ENCODE peak calls at places on chromosomes 1 and 21, in seven cellular contexts. H is H54, J is AG08395, I is aorta, L is T-helper 9 cell, U is cardiac fibroblast, W is SW480. A is an unnamed sample.

GRCh38 chr1:184456189-184456588 is 69.4 kb downstream of the C1orf21 start:
- DNase-seq in L (no peak), J (no peak), U (no peak), H (no peak), I (no peak), W (no peak), A (no peak)

GRCh38 chr1:164659621-164660414 is 100.8 kb downstream of the PBX1 start:
- DNase-seq in W (no peak), J (no peak), H (no peak), L (no peak), I (no peak), U (no peak), A (no peak)

GRCh38 chr21:42061866-42062542 is 9.1 kb upstream of the UMODL1 start:
- DNase-seq in L (peak; percentile 65), I (no peak), J (no peak), W (peak; percentile 84), U (no peak), H (no peak), A (no peak)

GRCh38 chr1:118958140-118958539 is 30.0 kb downstream of the TBX15 start:
- DNase-seq in L (no peak), H (no peak), U (no peak), J (no peak), W (no peak), I (no peak), A (no peak)

GRCh38 chr1:197761654-197762053 is 13.6 kb downstream of the DENND1B start:
- DNase-seq in J (no peak), L (no peak), I (no peak), H (no peak), U (no peak), W (no peak), A (no peak)

GRCh38 chr1:94061513-94062443 is 59.2 kb downstream of the ABCA4 start:
- DNase-seq in L (no peak), H (peak; percentile 67), W (peak; percentile 69), U (peak; percentile 88), J (peak; percentile 87), I (peak; percentile 75), A (peak; percentile 83)

GRCh38 chr1:114779722-114780121 is 763 bp downstream of the SIKE1 start:
- DNase-seq in U (no peak), H (no peak), J (no peak), I (no peak), W (no peak), L (no peak), A (no peak)

GRCh38 chr21:41858466-41859296 is 20.5 kb downstream of the PRDM15 start:
- DNase-seq in H (no peak), J (no peak), W (no peak), L (no peak), I (no peak), U (no peak), A (peak; percentile 56)

GRCh38 chr1:22711071-22711470 is 432 bp downstream of the EPHB2 start:
- DNase-seq in J (peak; percentile 16), H (no peak), U (no peak), L (no peak), I (no peak), W (no peak), A (no peak)

GRCh38 chr1:49424782-49425181 is 599.0 kb downstream of the AGBL4 start:
- DNase-seq in W (no peak), L (no peak), U (no peak), I (no peak), J (no peak), H (no peak), A (no peak)

GRCh38 chr1:18556364-18556763 is 74.3 kb upstream of the PAX7 start:
- DNase-seq in H (no peak), W (peak; percentile 25), I (no peak), J (peak; percentile 21), L (no peak), U (peak; percentile 27), A (no peak)

GRCh38 chr1:79264975-79265818 is 258.7 kb upstream of the ADGRL4 start:
- DNase-seq in J (no peak), H (no peak), L (no peak), W (no peak), I (no peak), U (no peak), A (no peak)

GRCh38 chr1:234645964-234646363 is 36.0 kb upstream of the IRF2BP2 start:
- DNase-seq in J (no peak), W (no peak), U (peak; percentile 49), H (no peak), L (no peak), I (no peak), A (no peak)

GRCh38 chr1:208603721-208604120 is 359.5 kb upstream of the PLXNA2 start:
- DNase-seq in W (no peak), I (no peak), U (no peak), H (no peak), L (no peak), J (no peak), A (no peak)

GRCh38 chr21:16624468-16625102 is 888.3 kb upstream of the CXADR start:
- DNase-seq in H (no peak), J (no peak), U (no peak), W (no peak), I (no peak), L (no peak), A (no peak)

GRCh38 chr1:39196244-39197215 is 8.0 kb upstream of the MACF1 start:
- DNase-seq in U (peak; percentile 65), W (peak; percentile 91), I (no peak), J (peak; percentile 44), H (no peak), L (peak; percentile 42), A (no peak)

A was measured in suprapubic skin.